ENCODE peak calls at places on chromosome 5, in four cellular contexts. One of them, this sample, is unnamed.

GRCh38 chr5:159430361-159431018 is 100.2 kb upstream of the IL12B start:
- DNase-seq in A549: no peak
- DNase-seq in endothelial cell of umbilical vein: no peak
- DNase-seq in HepG2: no peak
- DNase-seq in this sample: no peak

GRCh38 chr5:175752826-175753535 is 95.1 kb downstream of the HRH2 start:
- DNase-seq in A549: no peak
- DNase-seq in endothelial cell of umbilical vein: no peak
- DNase-seq in HepG2: no peak
- DNase-seq in this sample: no peak

GRCh38 chr5:28945859-28946258 is 1907.5 kb upstream of the CDH9 start:
- DNase-seq in A549: no peak
- DNase-seq in endothelial cell of umbilical vein: no peak
- DNase-seq in HepG2: no peak
- DNase-seq in this sample: no peak

GRCh38 chr5:159825551-159826051 is 90.7 kb upstream of the ADRA1B start:
- DNase-seq in A549: peak
- DNase-seq in endothelial cell of umbilical vein: no peak
- DNase-seq in HepG2: no peak
- DNase-seq in this sample: no peak

GRCh38 chr5:116651653-116652052 is 77.0 kb upstream of the SEMA6A start:
- DNase-seq in A549: no peak
- DNase-seq in endothelial cell of umbilical vein: no peak
- DNase-seq in HepG2: no peak
- DNase-seq in this sample: no peak

GRCh38 chr5:37983463-37983862 is 143.6 kb upstream of the GDNF start:
- DNase-seq in A549: no peak
- DNase-seq in endothelial cell of umbilical vein: no peak
- DNase-seq in HepG2: no peak
- DNase-seq in this sample: no peak

GRCh38 chr5:43073597-43074546 is 33.8 kb upstream of the ANXA2R start:
- DNase-seq in A549: peak
- DNase-seq in endothelial cell of umbilical vein: peak
- DNase-seq in HepG2: peak
- DNase-seq in this sample: peak

GRCh38 chr5:112657804-112658203 is 79.9 kb upstream of the APC start:
- DNase-seq in A549: no peak
- DNase-seq in endothelial cell of umbilical vein: no peak
- DNase-seq in HepG2: no peak
- DNase-seq in this sample: no peak

GRCh38 chr5:74949976-74950375 is 83.8 kb upstream of the FAM169A start:
- DNase-seq in A549: no peak
- DNase-seq in endothelial cell of umbilical vein: no peak
- DNase-seq in HepG2: no peak
- DNase-seq in this sample: no peak

GRCh38 chr5:157562111-157562581 is 13.4 kb downstream of the ADAM19 start:
- DNase-seq in A549: no peak
- DNase-seq in endothelial cell of umbilical vein: no peak
- DNase-seq in HepG2: no peak
- DNase-seq in this sample: no peak

GRCh38 chr5:776862-777711 is 7.4 kb downstream of the ZDHHC11B start:
- DNase-seq in A549: no peak
- DNase-seq in endothelial cell of umbilical vein: no peak
- DNase-seq in HepG2: no peak
- DNase-seq in this sample: no peak

GRCh38 chr5:159518361-159518760 is 188.1 kb upstream of the IL12B start:
- DNase-seq in A549: no peak
- DNase-seq in endothelial cell of umbilical vein: no peak
- DNase-seq in HepG2: no peak
- DNase-seq in this sample: no peak

DNA sequence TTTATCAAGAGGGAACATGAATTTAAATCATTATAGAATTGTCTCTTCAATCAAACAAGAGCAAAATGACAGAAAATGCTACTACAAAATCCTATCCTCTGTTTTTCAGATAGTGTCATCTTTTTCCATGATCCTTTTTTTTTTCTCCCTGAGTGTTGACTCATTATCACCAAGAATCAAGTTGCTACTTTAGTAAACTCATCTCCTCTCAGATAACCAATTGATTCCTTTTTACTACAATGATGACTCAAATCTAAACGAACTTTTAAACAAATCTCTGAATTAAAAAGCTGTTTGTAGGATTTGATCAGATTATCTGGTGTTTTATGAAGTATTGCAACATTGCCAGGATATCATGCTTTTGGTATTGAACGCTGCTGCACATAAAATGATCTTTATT is 23.9 kb upstream of the IL7R start:
- DNase-seq in A549: no peak
- DNase-seq in endothelial cell of umbilical vein: no peak
- DNase-seq in HepG2: no peak
- DNase-seq in this sample: no peak
- TF ChIP-seq MYC in A549: no peak
- TF ChIP-seq MYC in endothelial cell of umbilical vein: no peak
- TF ChIP-seq MYC in HepG2: no peak
- TF ChIP-seq MYC in this sample: no peak

GRCh38 chr5:151077419-151077818 is 3.4 kb downstream of the TNIP1 start:
- DNase-seq in A549: no peak
- DNase-seq in endothelial cell of umbilical vein: no peak
- DNase-seq in HepG2: no peak
- DNase-seq in this sample: no peak

GRCh38 chr5:151076616-151077015 is 4.2 kb downstream of the TNIP1 start:
- DNase-seq in A549: no peak
- DNase-seq in endothelial cell of umbilical vein: no peak
- DNase-seq in HepG2: no peak
- DNase-seq in this sample: no peak

GRCh38 chr5:151080620-151081425 is at the start of gene TNIP1:
- DNase-seq in A549: peak
- DNase-seq in endothelial cell of umbilical vein: peak
- DNase-seq in HepG2: peak
- DNase-seq in this sample: peak

GRCh38 chr5:151079838-151080619 is 805 bp downstream of the TNIP1 start:
- DNase-seq in A549: peak
- DNase-seq in endothelial cell of umbilical vein: peak
- DNase-seq in HepG2: no peak
- DNase-seq in this sample: peak

GRCh38 chr5:151078490-151079262 is 2.2 kb downstream of the TNIP1 start:
- DNase-seq in A549: no peak
- DNase-seq in endothelial cell of umbilical vein: no peak
- DNase-seq in HepG2: no peak
- DNase-seq in this sample: peak
- TF ChIP-seq MAX in A549: no peak
- TF ChIP-seq MAX in endothelial cell of umbilical vein: no peak
- TF ChIP-seq MAX in HepG2: no peak
- TF ChIP-seq MAX in this sample: no peak

DNA sequence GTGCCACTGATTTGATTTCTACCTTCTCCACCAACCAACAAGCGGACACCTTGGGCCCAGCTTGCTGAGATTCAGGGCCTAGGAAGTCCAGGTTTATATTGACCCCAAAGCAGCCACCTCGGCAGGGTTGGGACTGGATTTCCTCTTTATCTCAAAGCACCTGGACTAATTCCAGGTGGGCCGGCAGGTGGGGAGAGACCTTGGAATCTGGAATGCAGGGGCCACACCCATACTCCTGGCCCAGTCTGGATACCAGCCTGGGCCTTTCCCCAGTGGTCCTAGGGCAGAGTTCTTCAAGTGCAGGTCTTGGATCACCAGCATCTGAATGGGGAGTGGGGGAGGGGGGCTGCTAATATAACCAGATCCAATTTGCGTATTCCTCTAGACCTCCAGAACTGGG is 93.1 kb downstream of the PCDH1 start:
- DNase-seq in A549: no peak
- DNase-seq in endothelial cell of umbilical vein: no peak
- DNase-seq in HepG2: no peak
- DNase-seq in this sample: no peak
- TF ChIP-seq MYC in A549: no peak
- TF ChIP-seq MYC in endothelial cell of umbilical vein: no peak
- TF ChIP-seq MYC in HepG2: no peak
- TF ChIP-seq MYC in this sample: no peak

GRCh38 chr5:67992919-67993318 is 222.6 kb upstream of the PIK3R1 start:
- DNase-seq in A549: no peak
- DNase-seq in endothelial cell of umbilical vein: peak
- DNase-seq in HepG2: no peak
- DNase-seq in this sample: no peak

GRCh38 chr5:67985686-67986387 is 229.7 kb upstream of the PIK3R1 start:
- DNase-seq in A549: no peak
- DNase-seq in endothelial cell of umbilical vein: no peak
- DNase-seq in HepG2: no peak
- DNase-seq in this sample: no peak

GRCh38 chr5:67986761-67987160 is 228.8 kb upstream of the PIK3R1 start:
- DNase-seq in A549: no peak
- DNase-seq in endothelial cell of umbilical vein: no peak
- DNase-seq in HepG2: no peak
- DNase-seq in this sample: no peak

GRCh38 chr5:67984546-67984945 is 231.0 kb upstream of the PIK3R1 start:
- DNase-seq in A549: no peak
- DNase-seq in endothelial cell of umbilical vein: no peak
- DNase-seq in HepG2: no peak
- DNase-seq in this sample: no peak

DNA sequence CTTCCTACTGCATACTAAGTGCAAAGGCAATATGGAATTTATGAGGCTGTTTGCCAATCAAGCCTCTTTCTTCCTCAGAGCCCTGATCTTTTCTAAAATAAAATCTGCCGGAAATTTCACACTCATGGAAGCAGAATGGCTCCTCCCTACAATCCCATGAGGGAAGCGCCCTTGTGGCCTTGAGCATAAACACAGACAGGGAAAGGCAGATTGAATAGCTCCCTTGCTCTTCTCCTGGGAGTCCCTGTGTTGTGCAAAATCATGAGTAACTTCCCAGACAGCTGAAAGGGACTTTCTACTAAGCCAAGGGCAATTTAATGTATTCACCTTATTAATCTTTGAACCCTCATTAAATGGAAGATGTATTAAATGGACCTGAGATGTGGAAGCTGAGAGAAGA is 226.1 kb upstream of the PIK3R1 start:
- DNase-seq in A549: no peak
- DNase-seq in endothelial cell of umbilical vein: no peak
- DNase-seq in HepG2: no peak
- DNase-seq in this sample: no peak
- TF ChIP-seq MAX in A549: no peak
- TF ChIP-seq MAX in endothelial cell of umbilical vein: no peak
- TF ChIP-seq MAX in HepG2: no peak
- TF ChIP-seq MAX in this sample: no peak

GRCh38 chr5:18699681-18700080 is 1065.4 kb downstream of the TAF11L14 start:
- DNase-seq in A549: no peak
- DNase-seq in endothelial cell of umbilical vein: no peak
- DNase-seq in HepG2: no peak
- DNase-seq in this sample: no peak
- TF ChIP-seq MYC in A549: no peak
- TF ChIP-seq MYC in endothelial cell of umbilical vein: no peak
- TF ChIP-seq MYC in HepG2: no peak
- TF ChIP-seq MYC in this sample: no peak

GRCh38 chr5:107821288-107821687 is 150.6 kb upstream of the EFNA5 start:
- DNase-seq in A549: no peak
- DNase-seq in endothelial cell of umbilical vein: no peak
- DNase-seq in HepG2: no peak
- DNase-seq in this sample: no peak
- TF ChIP-seq MAX in A549: no peak
- TF ChIP-seq MAX in endothelial cell of umbilical vein: no peak
- TF ChIP-seq MAX in HepG2: no peak
- TF ChIP-seq MAX in this sample: no peak